ENCODE peak calls at places on chromosomes 6 and 20, in seven cellular contexts. Z is non-pigmented ciliary epithelial cell, P is thyroid gland, M is RWPE2, D is HT1080, Q is germinal center, V is SW480. W is an unnamed sample.

GRCh38 chr6:18099501-18099900 is 23.0 kb downstream of the NHLRC1 start:
- DNase-seq in Z (no peak), D (no peak), Q (no peak), M (no peak), V (peak; percentile 88), P (no peak), W (no peak)

GRCh38 chr6:49606696-49607390 is 29.8 kb downstream of the RHAG start:
- DNase-seq in Q (peak; percentile 26), Z (peak; percentile 57), D (peak; percentile 64), M (no peak), P (peak; percentile 6), V (peak; percentile 68), W (peak; percentile 80)

GRCh38 chr6:118652051-118652699 is 784 bp upstream of the CEP85L start:
- DNase-seq in Q (peak; percentile 15), P (no peak), M (no peak), Z (no peak), D (no peak), V (no peak), W (no peak)

GRCh38 chr6:134512946-134513345 is 195.0 kb upstream of the SGK1 start:
- DNase-seq in M (no peak), Q (no peak), P (no peak), V (no peak), D (no peak), Z (no peak), W (no peak)

GRCh38 chr20:35601021-35601973 is 14.3 kb upstream of the SPAG4 start:
- DNase-seq in P (peak; percentile 62), Z (no peak), D (peak; percentile 32), Q (peak; percentile 70), M (peak; percentile 91), V (peak; percentile 78), W (peak; percentile 22)

GRCh38 chr6:144873653-144874378 is 588.7 kb downstream of the UTRN start:
- DNase-seq in V (no peak), D (peak; percentile 10), P (no peak), Z (no peak), M (no peak), Q (no peak), W (no peak)

GRCh38 chr6:152595507-152595906 is 41.7 kb downstream of the SYNE1 start:
- DNase-seq in Q (no peak), M (no peak), Z (no peak), P (no peak), D (no peak), V (peak; percentile 5), W (peak; percentile 0)

GRCh38 chr20:62365814-62366369 is 1.2 kb downstream of the LAMA5 start:
- DNase-seq in V (peak; percentile 76), M (peak; percentile 100), P (peak; percentile 68), Q (no peak), Z (no peak), D (no peak), W (no peak)

GRCh38 chr6:158131926-158132325 is 36.1 kb downstream of the SERAC1 start:
- DNase-seq in Z (no peak), D (peak; percentile 40), P (no peak), M (no peak), V (peak; percentile 28), Q (peak; percentile 43), W (peak; percentile 54)

GRCh38 chr20:64025101-64025825 is 10.7 kb upstream of the C20orf204 start:
- DNase-seq in M (peak; percentile 83), D (no peak), P (no peak), Z (no peak), V (no peak), Q (no peak), W (no peak)

GRCh38 chr6:19851273-19852089 is 14.3 kb downstream of the ID4 start:
- DNase-seq in M (no peak), P (peak; percentile 67), V (peak; percentile 66), Q (peak; percentile 6), D (peak; percentile 64), Z (no peak), W (no peak)

GRCh38 chr20:49987868-49988690 is 5.3 kb downstream of the SNAI1 start:
- DNase-seq in D (no peak), V (no peak), Q (no peak), Z (no peak), P (no peak), M (no peak), W (no peak)

GRCh38 chr6:89254569-89254968 is 37.4 kb upstream of the GABRR1 start:
- DNase-seq in D (peak; percentile 2), V (no peak), Z (no peak), P (no peak), M (no peak), Q (no peak), W (no peak)

GRCh38 chr20:1440024-1440423 is 26.6 kb downstream of the NSFL1C start:
- DNase-seq in V (peak; percentile 26), P (no peak), D (no peak), Q (peak; percentile 35), M (no peak), Z (no peak), W (peak; percentile 69)

GRCh38 chr20:54107181-54107580 is 36.8 kb upstream of the BCAS1 start:
- DNase-seq in Q (no peak), P (no peak), Z (no peak), V (no peak), D (no peak), M (no peak), W (no peak)

GRCh38 chr6:101080597-101080996 is 199.5 kb upstream of the ASCC3 start:
- DNase-seq in D (no peak), Q (no peak), Z (peak; percentile 26), P (no peak), M (no peak), V (no peak), W (no peak)

GRCh38 chr6:37653933-37654565 is 43.6 kb downstream of the MDGA1 start:
- DNase-seq in D (peak; percentile 77), V (peak; percentile 28), Z (no peak), P (no peak), Q (peak; percentile 73), M (no peak), W (peak; percentile 23)

GRCh38 chr6:145815351-145815772 is 767 bp upstream of the FBXO30 start:
- DNase-seq in Z (no peak), V (peak; percentile 20), P (peak; percentile 38), D (no peak), Q (no peak), M (no peak), W (no peak)

GRCh38 chr6:134678436-134678889 is 271.4 kb downstream of the ALDH8A1 start:
- DNase-seq in Q (no peak), D (peak; percentile 53), V (no peak), Z (no peak), P (peak; percentile 81), M (no peak), W (no peak)

GRCh38 chr20:63293456-63293855 is 470 bp downstream of the COL20A1 start:
- DNase-seq in D (no peak), P (no peak), M (no peak), Q (no peak), V (no peak), Z (no peak), W (no peak)

GRCh38 chr6:170278743-170279094 is 12.2 kb downstream of the DLL1 start:
- DNase-seq in D (no peak), Z (no peak), M (no peak), V (no peak), P (no peak), Q (no peak), W (peak; percentile 72)

GRCh38 chr6:147869223-147869600 is 360.7 kb downstream of the SAMD5 start:
- DNase-seq in V (no peak), D (no peak), Q (no peak), M (no peak), P (no peak), Z (no peak), W (no peak)

GRCh38 chr6:161554883-161555282 is 281.0 kb upstream of the AGPAT4 start:
- DNase-seq in P (no peak), D (no peak), Q (no peak), Z (no peak), V (no peak), M (no peak), W (no peak)

GRCh38 chr20:57619053-57619831 is 984 bp downstream of the ZBP1 start:
- DNase-seq in P (no peak), Z (no peak), Q (peak; percentile 49), V (peak; percentile 96), M (peak; percentile 81), D (peak; percentile 42), W (peak; percentile 89)

GRCh38 chr6:149007846-149008245 is 261.0 kb downstream of the UST start:
- DNase-seq in Z (no peak), Q (no peak), M (no peak), D (no peak), P (no peak), V (no peak), W (no peak)

GRCh38 chr20:61478094-61478493 is 226.0 kb downstream of the CDH4 start:
- DNase-seq in D (no peak), Z (no peak), V (no peak), M (peak; percentile 78), Q (no peak), P (no peak), W (no peak)

GRCh38 chr6:39804666-39805065 is 12.5 kb downstream of the DAAM2 start:
- DNase-seq in M (no peak), D (peak; percentile 47), Z (peak; percentile 66), V (no peak), P (no peak), Q (no peak), W (no peak)

GRCh38 chr6:40455686-40456389 is 131.3 kb downstream of the LRFN2 start:
- DNase-seq in M (no peak), Z (no peak), P (no peak), V (no peak), Q (no peak), D (no peak), W (no peak)

GRCh38 chr6:13522639-13523038 is 35.2 kb upstream of the GFOD1 start:
- DNase-seq in Q (no peak), M (no peak), Z (peak; percentile 50), V (no peak), D (peak; percentile 69), P (no peak), W (no peak)

GRCh38 chr6:150327117-150327774 is 41.6 kb upstream of the IYD start:
- DNase-seq in P (no peak), M (no peak), D (no peak), V (no peak), Q (no peak), Z (no peak), W (no peak)

GRCh38 chr6:117138920-117139319 is 126.4 kb upstream of the VGLL2 start:
- DNase-seq in Q (no peak), D (peak; percentile 2), M (no peak), P (no peak), Z (no peak), V (no peak), W (no peak)

GRCh38 chr20:48684501-48685041 is 143.2 kb downstream of the PREX1 start:
- DNase-seq in Q (no peak), M (no peak), V (no peak), P (no peak), Z (no peak), D (peak; percentile 25), W (no peak)